ENCODE peak calls at places on chromosome 11, in seven cellular contexts. B is kidney epithelial cell, O is AG04449, Q is breast epithelium, P is endodermal cell, H is Peyer's patch, Y is Panc1. L is an unnamed sample.

GRCh38 chr11:8098361-8098760 is 17.4 kb downstream of the TUB start:
- DNase-seq in B (no peak), O (peak), Q (no peak), P (peak), H (no peak), Y (no peak), L (no peak)

GRCh38 chr11:132123854-132124835 is 753.7 kb downstream of the NTM start:
- DNase-seq in B (no peak), O (no peak), Q (no peak), P (peak), H (no peak), Y (no peak), L (no peak)

GRCh38 chr11:131663403-131664200 is 293.2 kb downstream of the NTM start:
- DNase-seq in B (no peak), O (no peak), Q (peak), P (peak), H (no peak), Y (no peak), L (no peak)

GRCh38 chr11:62577046-62577708 is 3.5 kb upstream of the EEF1G start:
- DNase-seq in B (no peak), O (no peak), Q (no peak), P (no peak), H (no peak), Y (no peak), L (no peak)

GRCh38 chr11:108871867-108872266 is 207.0 kb downstream of the DDX10 start:
- DNase-seq in B (no peak), O (no peak), Q (no peak), P (no peak), H (no peak), Y (no peak), L (no peak)

GRCh38 chr11:3969200-3969599 is 113.7 kb downstream of the STIM1 start:
- DNase-seq in B (no peak), O (no peak), Q (no peak), P (no peak), H (no peak), Y (no peak), L (no peak)

GRCh38 chr11:122673706-122674105 is 18.2 kb downstream of the UBASH3B start:
- DNase-seq in B (no peak), O (no peak), Q (no peak), P (no peak), H (no peak), Y (no peak), L (no peak)

GRCh38 chr11:93838967-93839366 is 11.5 kb downstream of the VSTM5 start:
- DNase-seq in B (no peak), O (no peak), Q (no peak), P (peak), H (no peak), Y (no peak), L (no peak)

GRCh38 chr11:95456704-95457491 is 225.9 kb upstream of the SESN3 start:
- DNase-seq in B (no peak), O (no peak), Q (no peak), P (no peak), H (no peak), Y (no peak), L (no peak)

GRCh38 chr11:63569570-63569969 is 6.4 kb upstream of the PLAAT2 start:
- DNase-seq in B (no peak), O (no peak), Q (no peak), P (no peak), H (no peak), Y (no peak), L (no peak)

GRCh38 chr11:1757861-1758610 is 5.7 kb downstream of the CTSD start:
- DNase-seq in B (no peak), O (no peak), Q (no peak), P (no peak), H (peak), Y (no peak), L (no peak)

GRCh38 chr11:5384335-5384734 is 723 bp downstream of the OR51M1 start:
- DNase-seq in B (no peak), O (no peak), Q (no peak), P (no peak), H (no peak), Y (no peak), L (no peak)

GRCh38 chr11:112797653-112798293 is 163.4 kb upstream of the NCAM1 start:
- DNase-seq in B (no peak), O (no peak), Q (no peak), P (peak), H (peak), Y (peak), L (no peak)

GRCh38 chr11:81373986-81374385 is 1359.7 kb downstream of the FAM181B start:
- DNase-seq in B (no peak), O (no peak), Q (no peak), P (no peak), H (no peak), Y (no peak), L (no peak)
- TF ChIP-seq CTCF in B (no peak), O (no peak), Q (no peak), P (no peak), H (no peak), Y (no peak), L (no peak)

GRCh38 chr11:118186346-118187107 is 10.1 kb upstream of the SCN2B start:
- DNase-seq in B (no peak), O (no peak), Q (no peak), P (no peak), H (no peak), Y (no peak), L (no peak)
- H3K4me3 ChIP-seq in B (no peak), O (no peak), Q (no peak), P (no peak), H (no peak), Y (no peak), L (no peak)

DNA sequence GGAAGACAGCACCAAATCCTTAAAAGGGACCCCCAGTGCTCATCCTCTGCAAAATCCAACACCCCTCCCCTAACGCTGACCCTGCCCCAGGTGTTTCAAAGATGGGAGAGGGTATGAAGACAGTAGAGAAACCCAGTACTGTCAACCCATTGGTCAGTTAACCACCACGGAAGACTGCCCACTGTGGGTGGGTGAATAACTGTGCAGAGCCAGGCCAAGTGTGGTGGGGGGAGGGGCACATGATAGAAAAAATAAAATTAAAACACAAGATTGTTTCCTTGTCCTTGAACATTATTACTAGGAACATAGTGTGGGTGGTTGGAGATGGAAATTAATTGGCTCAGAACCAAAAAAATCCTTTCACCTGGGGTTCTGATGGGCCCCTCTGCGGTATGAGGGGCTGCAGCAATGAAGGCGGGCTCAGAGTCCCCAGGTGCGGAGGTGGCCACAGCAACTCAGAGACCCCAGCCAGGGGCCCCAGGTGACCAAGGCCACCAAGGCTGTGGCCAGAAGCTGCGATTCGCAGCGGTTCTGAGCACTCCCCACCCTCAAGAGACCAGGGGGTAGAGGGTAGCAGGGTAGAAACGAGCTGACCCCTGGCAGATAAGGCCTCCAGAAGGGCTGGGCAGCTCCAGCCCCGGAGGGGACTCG is 1.1 kb downstream of the TNKS1BP1 start:
- DNase-seq in B (no peak), O (no peak), Q (no peak), P (no peak), H (no peak), Y (no peak), L (no peak)
- TF ChIP-seq CTCF in B (peak), O (peak), Q (no peak), P (no peak), H (no peak), Y (no peak), L (peak)

DNA sequence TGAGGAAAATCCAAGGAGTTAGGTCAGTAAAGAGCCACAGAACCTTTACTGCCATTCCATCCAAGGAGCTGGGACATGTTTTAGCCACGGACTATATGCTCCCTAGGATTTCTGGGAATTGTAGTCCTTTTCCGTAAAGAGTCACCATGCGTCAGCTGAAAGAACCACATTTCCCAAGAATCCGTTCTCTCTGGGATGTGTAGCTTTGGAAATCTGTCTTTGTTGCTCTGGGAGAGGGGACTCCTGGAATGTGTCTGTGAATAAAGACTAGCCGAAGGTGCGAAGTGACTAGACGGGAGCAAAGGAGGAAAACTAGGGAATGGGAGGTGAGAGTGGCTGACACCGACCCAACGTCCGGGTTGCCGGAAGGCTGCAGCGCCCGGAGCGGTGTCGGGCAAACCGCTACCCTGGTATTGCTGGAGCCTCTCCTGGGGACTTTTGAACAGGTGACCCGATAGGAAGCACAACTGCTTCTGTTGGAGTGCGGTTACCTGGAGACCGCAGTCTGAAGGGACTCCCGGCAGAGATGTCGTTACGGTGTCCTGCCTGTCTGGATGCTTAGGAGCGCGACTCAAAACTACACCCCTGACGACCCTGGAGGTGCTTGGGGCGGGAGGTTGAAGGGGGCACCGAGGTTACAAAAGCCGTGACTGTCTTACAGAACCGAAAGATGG is at the start of gene IFTAP:
- DNase-seq in B (peak), O (peak), Q (peak), P (peak), H (peak), Y (peak), L (peak)
- H3K4me3 ChIP-seq in B (peak), O (peak), Q (peak), P (peak), H (peak), Y (peak), L (peak)

DNA sequence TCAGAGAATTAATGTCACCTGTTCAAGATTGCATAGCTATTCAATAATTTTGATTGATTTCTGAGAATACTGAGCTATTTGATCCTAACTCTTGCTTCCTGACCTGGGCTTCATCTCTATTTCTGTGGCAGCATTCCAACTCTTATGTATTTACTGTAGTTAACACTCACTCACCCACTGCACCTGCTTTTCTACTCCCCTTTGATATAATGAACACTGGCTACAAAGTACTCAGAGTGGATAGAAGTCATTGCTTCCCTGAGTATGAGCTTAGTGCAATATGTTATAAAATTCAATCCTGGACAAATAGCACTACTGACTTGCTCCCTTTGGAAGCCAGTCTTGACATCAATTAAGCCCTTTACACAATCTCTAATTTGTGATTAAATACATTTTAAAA is 117.2 kb downstream of the APIP start:
- DNase-seq in B (no peak), O (no peak), Q (no peak), P (no peak), H (no peak), Y (no peak), L (no peak)
- TF ChIP-seq CTCF in B (no peak), O (no peak), Q (no peak), P (no peak), H (no peak), Y (no peak), L (no peak)

DNA sequence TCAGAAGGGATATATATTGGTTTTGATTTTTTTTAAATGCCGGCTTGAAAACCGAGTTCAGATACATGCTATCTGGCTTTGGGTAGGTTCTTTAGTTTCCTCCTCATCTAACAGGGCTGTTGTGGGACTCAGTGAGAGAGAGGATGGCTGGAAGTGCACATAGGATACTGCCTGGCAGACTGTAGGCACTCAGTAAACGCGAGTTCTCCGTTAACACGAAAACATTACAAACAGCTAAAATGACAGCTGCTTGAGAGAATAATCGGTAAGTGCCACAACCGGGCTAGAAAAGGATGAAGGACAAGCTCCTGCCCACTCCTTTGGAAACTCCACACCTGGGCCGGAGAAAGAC is 369 bp downstream of the XRRA1 start:
- DNase-seq in B (no peak), O (no peak), Q (no peak), P (no peak), H (no peak), Y (no peak), L (no peak)
- H3K4me3 ChIP-seq in B (peak), O (peak), Q (peak), P (peak), H (peak), Y (peak), L (peak)

DNA sequence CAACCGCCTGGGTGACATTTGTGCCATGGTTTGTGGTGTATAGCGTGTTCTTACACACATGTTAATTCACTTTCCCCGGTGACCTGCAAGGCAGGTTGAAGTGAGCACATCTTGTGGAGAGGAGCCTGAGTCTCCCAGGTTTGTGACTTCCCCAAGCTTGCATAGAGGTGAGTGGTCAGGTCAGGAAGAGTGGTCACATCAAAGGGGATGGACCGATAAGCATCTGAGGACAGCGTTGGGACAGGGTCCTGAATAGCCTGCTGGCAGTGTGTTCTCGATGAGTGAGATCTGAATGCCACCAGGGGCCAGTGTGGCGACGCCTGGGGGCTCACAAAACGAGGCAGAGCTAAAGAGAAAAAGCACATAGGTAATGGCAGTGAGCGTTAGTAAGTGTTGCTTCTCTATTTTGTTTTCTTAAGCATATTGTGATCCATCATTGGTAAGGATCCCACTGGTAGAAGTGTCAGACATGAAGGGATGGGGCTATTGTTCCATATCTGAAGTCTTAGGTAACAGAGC is 154.6 kb downstream of the GRIK4 start:
- DNase-seq in B (no peak), O (no peak), Q (no peak), P (peak), H (no peak), Y (no peak), L (no peak)
- TF ChIP-seq CTCF in B (no peak), O (no peak), Q (no peak), P (peak), H (no peak), Y (peak), L (peak)